ENCODE peak calls at places on chromosomes 3 and 15, in four cellular contexts. A is Panc1, B is endothelial cell of umbilical vein, G is psoas muscle. T is an unnamed sample. For H3K27me3, the result is how much of the 10 kb centered on the place peaks cover.

GRCh38 chr3:189195302-189195701 is 23.5 kb downstream of the TPRG1 start:
- DNase-seq in B (no peak), A (no peak), G (no peak), T (no peak)

GRCh38 chr3:48038971-48039481 is 22.8 kb upstream of the MAP4 start:
- DNase-seq in G (no peak), A (no peak), B (peak), T (peak)

GRCh38 chr3:57281710-57282109 is 10.8 kb downstream of the ASB14 start:
- DNase-seq in G (no peak), A (no peak), B (no peak), T (peak)

GRCh38 chr15:76996526-76997401 is 1.8 kb downstream of the PSTPIP1 start:
- DNase-seq in G (no peak), A (no peak), B (peak), T (no peak)

GRCh38 chr15:40333922-40334492 is 6.7 kb downstream of the CCDC9B start:
- DNase-seq in A (no peak), B (peak), G (peak), T (peak)

GRCh38 chr3:192091831-192092230 is 630.9 kb downstream of the PYDC2 start:
- DNase-seq in A (no peak), B (no peak), G (no peak), T (no peak)

GRCh38 chr3:85576091-85576690 is 617.4 kb downstream of the CADM2 start:
- DNase-seq in A (peak), B (peak), G (peak), T (peak)

GRCh38 chr3:153785901-153786300 is 335.3 kb upstream of the ARHGEF26 start:
- DNase-seq in G (no peak), A (no peak), B (no peak), T (no peak)

GRCh38 chr3:32366638-32367368 is 24.9 kb upstream of the CMTM7 start:
- DNase-seq in B (peak), G (no peak), A (no peak), T (no peak)

GRCh38 chr3:122493296-122493695 is 21.4 kb downstream of the KPNA1 start:
- DNase-seq in B (no peak), G (no peak), A (no peak), T (peak)

GRCh38 chr3:77179762-77180161 is 139.9 kb downstream of the ROBO2 start:
- DNase-seq in A (no peak), G (no peak), B (no peak), T (no peak)

GRCh38 chr3:132723551-132723950 is 1.3 kb upstream of the NPHP3 start:
- DNase-seq in B (no peak), A (no peak), G (no peak), T (no peak)

GRCh38 chr15:67197364-67197695 is 57.1 kb downstream of the AAGAB start:
- DNase-seq in B (no peak), G (no peak), A (no peak), T (no peak)

GRCh38 chr3:71001303-71001702 is 582.2 kb downstream of the FOXP1 start:
- DNase-seq in G (no peak), B (no peak), A (no peak), T (no peak)

GRCh38 chr3:13307041-13307440 is 113.1 kb downstream of the NUP210 start:
- DNase-seq in A (no peak), B (no peak), G (peak), T (no peak)

GRCh38 chr15:45457215-45457614 is 65.3 kb downstream of the SLC30A4 start:
- DNase-seq in B (no peak), A (no peak), G (no peak), T (no peak)

GRCh38 chr3:57557088-57557537 is 1.0 kb downstream of the PDE12 start:
- DNase-seq in A (no peak), G (no peak), B (peak), T (peak)

GRCh38 chr3:169244119-169244864 is 419.2 kb downstream of the MECOM start:
- DNase-seq in B (peak), A (no peak), G (no peak), T (no peak)

GRCh38 chr15:101203607-101204006 is 48.2 kb downstream of the CHSY1 start:
- DNase-seq in A (no peak), B (no peak), G (no peak), T (no peak)

GRCh38 chr3:156772588-156773206 is 53.5 kb upstream of the LEKR1 start:
- DNase-seq in A (no peak), B (peak), G (no peak), T (no peak)

GRCh38 chr15:51727141-51727897 is 10.1 kb downstream of the LYSMD2 start:
- DNase-seq in A (no peak), G (no peak), B (no peak), T (peak)

GRCh38 chr15:57335326-57336118 is 40.8 kb upstream of the CGNL1 start:
- DNase-seq in G (no peak), B (peak), A (no peak), T (no peak)

GRCh38 chr15:70722266-70723123 is 40.9 kb downstream of the UACA start:
- DNase-seq in G (no peak), B (peak), A (no peak), T (no peak)

GRCh38 chr3:124256599-124256998 is 264.7 kb upstream of the ROPN1 start:
- DNase-seq in G (no peak), A (no peak), B (no peak), T (no peak)

GRCh38 chr3:71658131-71658530 is 67.1 kb downstream of the EIF4E3 start:
- DNase-seq in A (no peak), G (peak), B (peak), T (no peak)

GRCh38 chr3:69749461-69749860 is 10.2 kb downstream of the MITF start:
- DNase-seq in G (no peak), A (no peak), B (no peak), T (no peak)

GRCh38 chr3:64321747-64322146 is 96.5 kb upstream of the PRICKLE2 start:
- DNase-seq in A (no peak), B (no peak), G (no peak), T (peak)

GRCh38 chr3:129346690-129347440 is 68.2 kb downstream of the HMCES start:
- DNase-seq in A (no peak), G (no peak), B (no peak), T (no peak)

GRCh38 chr3:147369231-147369630 is 37.1 kb downstream of the ZIC4 start:
- DNase-seq in G (no peak), A (no peak), B (no peak), T (no peak)
- H3K27me3 ChIP-seq in G (under half), A (under half), B (half or more), T (under half)

DNA sequence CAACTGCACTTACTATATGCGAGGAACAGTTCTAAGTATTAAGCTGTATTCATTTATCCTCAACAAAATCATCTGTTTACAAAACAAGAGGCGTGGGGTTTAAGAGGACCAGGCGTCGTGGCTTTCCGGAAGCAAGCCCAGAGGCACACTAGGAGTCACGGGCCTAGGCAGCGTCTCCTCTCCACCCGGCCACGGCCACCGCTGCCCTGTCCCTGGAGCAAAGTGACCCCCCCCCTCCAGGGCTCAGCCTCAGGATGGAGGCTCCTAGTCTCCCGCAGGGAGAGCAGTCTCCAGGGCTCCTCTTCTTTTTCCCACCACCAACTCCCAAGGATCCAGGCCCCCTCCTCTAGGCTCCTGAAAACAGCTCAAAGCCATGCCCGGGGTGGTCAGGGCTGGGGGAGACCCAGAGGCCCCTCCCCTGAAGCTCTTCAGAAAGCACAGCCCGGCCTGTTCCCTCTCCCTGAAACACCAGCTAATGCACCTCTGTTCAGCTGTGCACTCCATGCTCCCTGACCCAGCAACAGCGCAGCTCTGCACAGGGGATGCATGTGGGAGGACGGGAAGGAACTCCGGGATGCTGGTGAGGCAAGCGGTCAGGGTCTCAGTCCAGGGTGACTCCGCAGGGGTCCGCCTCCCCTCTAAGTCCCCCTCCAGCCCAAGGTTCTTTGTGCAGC is 16.8 kb downstream of the TNK2 start:
- DNase-seq in A (no peak), G (peak), B (no peak), T (no peak)
- H3K27ac ChIP-seq in A (no peak), G (peak), B (no peak), T (no peak)

GRCh38 chr3:170749765-170750477 is 120.1 kb downstream of the RPL22L1 start:
- DNase-seq in G (no peak), A (no peak), B (no peak), T (no peak)

GRCh38 chr3:170750478-170750830 is 119.5 kb downstream of the RPL22L1 start:
- DNase-seq in A (no peak), G (no peak), B (no peak), T (no peak)

GRCh38 chr3:170751894-170752283 is 118.1 kb downstream of the RPL22L1 start:
- DNase-seq in B (no peak), A (no peak), G (no peak), T (no peak)

GRCh38 chr3:170752571-170753155 is 117.3 kb downstream of the RPL22L1 start:
- DNase-seq in B (no peak), A (no peak), G (no peak), T (no peak)

DNA sequence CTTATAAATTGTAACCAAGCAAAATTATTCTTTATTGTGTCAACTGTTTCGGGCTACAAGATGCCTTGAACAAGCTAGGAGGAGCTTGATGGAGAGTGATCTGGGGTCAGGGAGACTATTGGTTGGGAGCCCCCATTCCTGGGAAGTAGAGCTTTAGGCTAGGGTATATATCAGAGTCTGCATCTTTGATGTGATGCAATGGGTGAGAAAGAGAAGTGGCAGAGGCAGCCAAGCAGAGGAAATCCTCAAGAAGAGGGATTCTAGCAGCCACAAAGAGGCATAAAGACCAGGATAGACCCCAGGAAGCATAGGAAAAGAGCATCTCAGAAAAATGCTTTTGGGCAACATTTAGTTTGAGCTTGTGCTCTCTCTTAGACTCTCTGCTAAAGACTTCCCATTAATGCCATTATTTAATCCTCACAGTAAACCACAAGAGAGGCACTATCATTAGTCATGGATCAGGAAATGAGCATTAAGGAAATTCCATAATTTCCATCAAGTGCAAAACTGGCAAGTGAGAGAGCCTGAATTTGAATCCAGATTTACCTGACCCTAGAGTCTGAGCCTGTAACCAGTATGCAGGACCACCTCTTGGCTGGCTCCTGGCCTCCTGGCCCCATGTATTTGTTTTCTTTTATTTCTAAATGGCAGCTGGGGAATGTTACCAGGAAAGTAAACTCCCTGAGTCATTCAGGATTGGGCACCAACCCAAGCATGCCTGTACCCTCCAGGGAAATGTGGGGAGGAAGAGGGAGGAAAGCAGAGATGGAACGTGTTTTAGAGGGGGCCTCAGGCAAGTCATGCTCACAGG is 118.7 kb downstream of the RPL22L1 start:
- DNase-seq in B (peak), A (peak), G (peak), T (peak)
- H3K4me3 ChIP-seq in B (no peak), A (no peak), G (no peak), T (no peak)

GRCh38 chr15:66094331-66094730 is 159.2 kb downstream of the MEGF11 start:
- DNase-seq in B (no peak), G (no peak), A (no peak), T (no peak)

GRCh38 chr15:66089049-66089448 is 164.5 kb downstream of the MEGF11 start:
- DNase-seq in B (no peak), G (peak), A (no peak), T (no peak)

GRCh38 chr15:66095871-66096710 is 157.5 kb downstream of the MEGF11 start:
- DNase-seq in G (no peak), A (no peak), B (no peak), T (no peak)

GRCh38 chr15:66096711-66097058 is 156.9 kb downstream of the MEGF11 start:
- DNase-seq in B (no peak), A (no peak), G (no peak), T (no peak)

GRCh38 chr15:66092053-66092976 is 161.2 kb downstream of the MEGF11 start:
- DNase-seq in G (no peak), A (no peak), B (no peak), T (no peak)
- H3K27me3 ChIP-seq in G (under half), A (under half), B (under half), T (under half)

GRCh38 chr3:126287171-126287535 is 70.1 kb downstream of the KLF15 start:
- DNase-seq in B (no peak), G (no peak), A (no peak), T (no peak)
- H3K27ac ChIP-seq in B (no peak), G (peak), A (no peak), T (no peak)

DNA sequence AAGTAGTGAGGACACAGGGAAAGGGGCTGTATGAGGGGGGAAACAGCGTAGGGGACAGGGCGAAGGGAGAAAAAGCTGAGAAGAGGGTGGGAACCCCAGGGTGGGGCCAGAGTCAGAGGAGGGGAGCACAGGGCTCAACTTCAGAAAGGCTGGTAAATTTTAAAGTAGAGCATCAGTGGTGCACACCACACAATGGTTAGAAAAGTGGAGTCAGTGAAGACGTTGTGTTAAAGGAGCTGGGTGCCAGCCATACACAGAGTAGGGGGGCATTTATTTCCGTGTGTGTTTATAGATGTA is 3.0 kb upstream of the RPP25 start:
- DNase-seq in A (no peak), B (no peak), G (no peak), T (no peak)
- H3K4me3 ChIP-seq in A (peak), B (no peak), G (no peak), T (no peak)

GRCh38 chr3:190601597-190601996 is 87.7 kb downstream of the IL1RAP start:
- DNase-seq in G (no peak), B (no peak), A (no peak), T (no peak)
- H3K27me3 ChIP-seq in G (under half), B (under half), A (under half), T (under half)

T was measured in brain microvascular endothelial cell.